ENCODE peak calls at places on chromosomes 12 and 14, in four cellular contexts. H is adrenal gland, M is bronchial epithelial cell, B is foreskin fibroblast. R is an unnamed sample.

GRCh38 chr14:96502621-96503251 is 554 bp downstream of the PAPOLA start:
- DNase-seq in H (peak; percentile 52), M (peak; percentile 17), B (peak; percentile 51), R (peak; percentile 43)

GRCh38 chr12:24062642-24063245 is 113.3 kb upstream of the SOX5 start:
- DNase-seq in H (no peak), M (no peak), B (no peak), R (peak; percentile 6)

GRCh38 chr14:101072945-101073597 is 169.5 kb upstream of the RTL1 start:
- DNase-seq in H (peak; percentile 94), M (peak; percentile 96), B (peak; percentile 97), R (peak; percentile 98)

GRCh38 chr14:101201535-101202125 is 298.1 kb upstream of the RTL1 start:
- DNase-seq in H (peak; percentile 6), M (no peak), B (no peak), R (no peak)

GRCh38 chr12:124497039-124497438 is 70.4 kb downstream of the NCOR2 start:
- DNase-seq in H (no peak), M (peak; percentile 23), B (peak; percentile 72), R (no peak)

GRCh38 chr14:92726135-92726932 is 22.1 kb downstream of the LGMN start:
- DNase-seq in H (peak; percentile 87), M (peak; percentile 92), B (peak; percentile 82), R (peak; percentile 89)

GRCh38 chr12:132597333-132598283 is 12.8 kb downstream of the LRCOL1 start:
- DNase-seq in H (no peak), M (no peak), B (peak; percentile 84), R (no peak)

GRCh38 chr14:101123639-101124525 is 220.4 kb upstream of the RTL1 start:
- DNase-seq in H (peak; percentile 14), M (no peak), B (no peak), R (no peak)

GRCh38 chr12:31903025-31903424 is 56.2 kb upstream of the RESF1 start:
- DNase-seq in H (no peak), M (no peak), B (no peak), R (no peak)

GRCh38 chr14:33848706-33849454 is 102.0 kb downstream of the EGLN3 start:
- DNase-seq in H (peak; percentile 66), M (peak; percentile 66), B (peak; percentile 22), R (peak; percentile 71)

GRCh38 chr12:69655616-69656336 is 43.3 kb downstream of the BEST3 start:
- DNase-seq in H (peak; percentile 33), M (peak; percentile 91), B (peak; percentile 79), R (peak; percentile 39)

GRCh38 chr14:105851716-105852377 is 325.5 kb downstream of the TMEM121 start:
- DNase-seq in H (peak; percentile 8), M (no peak), B (no peak), R (no peak)

GRCh38 chr12:21939435-21939834 is 1.8 kb downstream of the ABCC9 start:
- DNase-seq in H (no peak), M (no peak), B (no peak), R (no peak)

GRCh38 chr12:123667771-123668170 is 3.1 kb upstream of the TCTN2 start:
- DNase-seq in H (no peak), M (peak; percentile 70), B (no peak), R (no peak)

GRCh38 chr12:105554856-105555255 is 224.4 kb downstream of the C12orf75 start:
- DNase-seq in H (no peak), M (no peak), B (no peak), R (no peak)

GRCh38 chr12:94699796-94700195 is 49.4 kb upstream of the TMCC3 start:
- DNase-seq in H (no peak), M (peak; percentile 73), B (no peak), R (no peak)

GRCh38 chr14:106209745-106210144 is 683.4 kb downstream of the TMEM121 start:
- DNase-seq in H (no peak), M (no peak), B (no peak), R (no peak)

GRCh38 chr14:70721542-70721941 is 79.8 kb downstream of the TTC9 start:
- DNase-seq in H (no peak), M (no peak), B (peak; percentile 38), R (no peak)

GRCh38 chr12:4997939-4998338 is 45.7 kb upstream of the KCNA5 start:
- DNase-seq in H (peak; percentile 24), M (peak; percentile 82), B (peak; percentile 92), R (peak; percentile 60)

GRCh38 chr12:104764225-104765073 is 193.6 kb downstream of the SLC41A2 start:
- DNase-seq in H (no peak), M (no peak), B (peak; percentile 30), R (no peak)

GRCh38 chr12:70920251-70920851 is at the start of gene PTPRR:
- DNase-seq in H (no peak), M (no peak), B (peak; percentile 31), R (no peak)

GRCh38 chr12:77796775-77797174 is 33.9 kb upstream of the NAV3 start:
- DNase-seq in H (no peak), M (peak; percentile 76), B (peak; percentile 53), R (peak; percentile 36)

GRCh38 chr12:109277899-109278762 is 31.0 kb downstream of the FOXN4 start:
- DNase-seq in H (no peak), M (peak; percentile 18), B (peak; percentile 67), R (peak; percentile 66)

GRCh38 chr12:93047118-93047517 is 118.0 kb upstream of the EEA1 start:
- DNase-seq in H (no peak), M (no peak), B (no peak), R (peak; percentile 19)
- TF ChIP-seq CTCF in H (no peak), M (no peak), B (no peak), R (no peak)

GRCh38 chr14:24806061-24806678 is 172.2 kb upstream of the GZMB start:
- DNase-seq in H (peak; percentile 81), M (peak; percentile 44), B (peak; percentile 60), R (no peak)

GRCh38 chr14:24802236-24802635 is 168.2 kb upstream of the GZMB start:
- DNase-seq in H (no peak), M (no peak), B (no peak), R (no peak)

GRCh38 chr14:24808412-24808811 is 174.4 kb upstream of the GZMB start:
- DNase-seq in H (no peak), M (no peak), B (no peak), R (no peak)

GRCh38 chr14:24803933-24804494 is 170.0 kb upstream of the GZMB start:
- DNase-seq in H (no peak), M (no peak), B (no peak), R (no peak)

DNA sequence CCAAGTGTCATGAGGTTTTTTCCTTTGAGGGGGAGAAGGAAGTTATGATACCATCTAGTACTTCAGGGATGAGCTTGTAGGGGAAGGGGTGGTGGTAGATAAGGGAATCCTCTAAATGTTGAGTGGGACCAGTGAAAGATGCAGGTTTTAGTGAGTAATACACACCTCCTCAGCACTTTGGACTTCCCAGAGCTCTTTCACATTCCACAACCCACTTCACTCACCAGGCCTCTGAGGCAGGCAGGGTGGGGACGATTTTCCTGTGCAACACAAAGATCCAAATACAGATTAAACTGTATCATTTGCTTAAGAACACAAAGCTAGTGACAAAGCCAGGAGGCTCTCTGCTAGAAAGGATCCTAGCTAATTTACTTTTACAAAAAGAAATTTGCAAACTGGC is 170.8 kb upstream of the GZMB start:
- DNase-seq in H (no peak), M (no peak), B (no peak), R (no peak)
- TF ChIP-seq CTCF in H (no peak), M (no peak), B (no peak), R (no peak)

DNA sequence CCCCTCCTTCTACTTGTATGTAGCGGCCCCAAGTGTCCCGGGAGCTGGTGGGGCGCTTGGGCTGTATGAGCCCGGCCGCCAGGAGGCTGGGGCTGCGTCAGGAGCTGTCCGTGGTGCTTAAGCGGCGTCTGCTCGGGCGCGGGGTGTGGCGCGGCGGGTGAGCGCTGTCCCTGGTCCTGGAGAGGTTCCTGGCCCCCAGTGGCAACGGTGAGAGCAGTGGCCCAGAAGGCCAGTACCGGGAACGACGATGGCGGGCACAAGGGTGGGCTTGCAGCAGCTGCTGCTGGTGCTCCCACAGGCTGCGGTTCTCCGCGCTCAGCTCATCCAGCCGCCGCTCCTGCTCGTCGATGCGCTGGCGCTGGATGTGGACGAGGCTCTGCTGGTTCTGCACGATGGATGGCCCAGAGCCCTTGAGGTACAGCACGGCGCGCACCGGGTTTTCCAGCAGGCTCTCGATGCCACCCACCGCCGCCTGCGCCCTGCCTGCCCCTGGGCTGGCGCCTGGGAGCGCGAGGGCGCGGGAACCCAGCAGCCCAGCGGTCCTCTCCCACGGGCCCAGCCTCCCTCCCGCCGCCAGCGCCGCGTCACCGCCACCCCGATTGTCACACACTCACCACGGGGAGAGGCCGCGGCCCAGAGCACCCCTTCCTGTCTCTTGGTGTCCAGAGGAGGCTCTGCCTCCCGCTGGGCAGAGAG is 41.9 kb upstream of the FKBP4 start:
- DNase-seq in H (peak; percentile 74), M (peak; percentile 22), B (peak; percentile 86), R (peak; percentile 65)
- TF ChIP-seq CTCF in H (no peak), M (no peak), B (peak; percentile 44), R (no peak)

GRCh38 chr12:60257063-60257462 is 661.2 kb downstream of the SLC16A7 start:
- DNase-seq in H (no peak), M (peak; percentile 83), B (peak; percentile 52), R (peak; percentile 43)
- TF ChIP-seq CTCF in H (no peak), M (no peak), B (no peak), R (peak; percentile 16)

GRCh38 chr14:21894003-21894897 is 220.6 kb upstream of the OR4E1 start:
- DNase-seq in H (no peak), M (no peak), B (no peak), R (peak; percentile 21)
- TF ChIP-seq CTCF in H (no peak), M (peak; percentile 64), B (no peak), R (peak; percentile 26)

GRCh38 chr14:36028218-36028617 is 148.3 kb downstream of the PTCSC3 start:
- DNase-seq in H (no peak), M (no peak), B (no peak), R (peak; percentile 25)
- TF ChIP-seq CTCF in H (no peak), M (no peak), B (no peak), R (no peak)

GRCh38 chr14:46663382-46663781 is 11.8 kb upstream of the RPL10L start:
- DNase-seq in H (no peak), M (no peak), B (no peak), R (no peak)

DNA sequence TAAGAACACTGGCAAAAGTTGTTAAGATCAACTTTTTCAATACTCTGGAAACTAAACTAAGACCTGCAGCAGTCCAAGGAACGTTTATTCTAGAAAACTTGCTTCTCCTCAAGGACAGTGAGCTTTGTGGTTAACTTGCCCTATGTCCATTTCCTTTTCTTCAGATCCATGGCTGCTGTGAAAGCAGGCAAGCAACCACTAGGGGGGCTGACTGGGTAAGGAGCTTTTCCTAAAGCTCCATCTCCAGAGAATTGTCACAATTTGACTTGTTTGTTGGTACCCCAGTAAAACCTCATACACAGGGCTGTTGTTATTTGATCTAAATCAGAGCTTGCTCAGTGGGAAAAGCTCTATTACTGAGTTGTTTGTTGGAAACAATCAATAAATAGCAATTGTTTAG is 10.1 kb upstream of the RPL10L start:
- DNase-seq in H (no peak), M (peak; percentile 8), B (no peak), R (peak; percentile 14)
- TF ChIP-seq CTCF in H (no peak), M (peak; percentile 17), B (no peak), R (no peak)

DNA sequence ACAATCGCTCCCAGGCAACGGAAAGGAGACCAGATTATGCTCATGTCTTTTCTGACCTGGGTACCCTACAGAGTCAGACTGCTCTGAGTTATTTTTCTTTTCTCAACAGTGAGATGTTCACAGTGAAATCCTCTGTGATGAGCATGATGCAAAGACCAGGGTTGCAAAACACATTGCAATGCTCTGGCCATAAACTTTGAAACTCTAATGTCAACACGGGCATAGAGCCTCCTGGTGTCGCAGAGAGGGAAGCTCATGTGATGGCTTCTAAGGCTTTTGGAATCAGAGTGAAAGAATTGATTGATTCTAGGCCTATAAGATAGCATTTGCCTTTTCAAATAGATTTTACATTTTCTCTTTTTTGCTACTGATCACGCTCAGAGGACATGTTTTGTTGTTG is 193.4 kb downstream of the RASSF9 start:
- DNase-seq in H (no peak), M (peak; percentile 17), B (peak; percentile 92), R (peak; percentile 57)
- TF ChIP-seq CTCF in H (peak; percentile 9), M (peak; percentile 27), B (peak; percentile 52), R (no peak)

R was measured in MCF 10A.